ENCODE peak calls at places on chromosomes 4 and X, in eight cellular contexts. Q is right cardiac atrium; O is pancreas; K is GM23248; U is CD8-positive, alpha-beta T cell; L is hepatocyte; V is sigmoid colon; H is uterus. Y is an unnamed sample. For H3K9me3, the result is how much of the 10 kb centered on the place peaks cover.

GRCh38 chr4:106344324-106344970 is 24.1 kb downstream of the GIMD1 start:
- DNase-seq in U (no peak), Q (no peak), L (no peak), O (no peak), K (peak), H (no peak), V (no peak), Y (peak)

GRCh38 chr4:169634975-169635374 is 14.6 kb downstream of the CLCN3 start:
- DNase-seq in H (no peak), V (no peak), U (no peak), K (no peak), L (peak), Q (no peak), O (no peak), Y (no peak)

GRCh38 chrX:10529344-10529743 is 91.0 kb downstream of the MID1 start:
- DNase-seq in V (no peak), O (no peak), Q (no peak), L (no peak), U (no peak), H (no peak), K (peak), Y (no peak)

GRCh38 chrX:148905376-148905775 is 405.0 kb downstream of the AFF2 start:
- DNase-seq in Q (no peak), K (no peak), L (no peak), V (no peak), O (no peak), U (no peak), H (no peak), Y (no peak)

GRCh38 chrX:21745756-21746155 is 12.2 kb downstream of the SMPX start:
- DNase-seq in H (no peak), L (peak), U (no peak), O (no peak), K (peak), V (no peak), Q (no peak), Y (peak)

GRCh38 chr4:152628128-152628527 is 51.7 kb downstream of the TMEM154 start:
- DNase-seq in H (no peak), K (peak), V (no peak), O (no peak), L (no peak), Q (peak), U (no peak), Y (no peak)

GRCh38 chrX:101370888-101371504 is 15.0 kb downstream of the BTK start:
- DNase-seq in Q (no peak), H (no peak), K (no peak), O (no peak), V (no peak), U (no peak), L (no peak), Y (no peak)

GRCh38 chr4:53916431-53916889 is 147.9 kb downstream of the CHIC2 start:
- DNase-seq in V (no peak), Q (no peak), L (no peak), O (no peak), K (peak), H (no peak), U (no peak), Y (no peak)

GRCh38 chrX:49932786-49933185 is 10.4 kb downstream of the CLCN5 start:
- DNase-seq in V (no peak), O (no peak), U (no peak), H (no peak), Q (no peak), L (no peak), K (no peak), Y (no peak)

GRCh38 chr4:110596431-110596830 is 26.4 kb downstream of the PITX2 start:
- DNase-seq in Q (no peak), O (no peak), L (no peak), H (no peak), K (no peak), U (no peak), V (no peak), Y (no peak)
- H3K9me3 ChIP-seq in Q (under half), O (under half), L (under half), H (under half), K (under half), U (under half), V (under half), Y (under half)

DNA sequence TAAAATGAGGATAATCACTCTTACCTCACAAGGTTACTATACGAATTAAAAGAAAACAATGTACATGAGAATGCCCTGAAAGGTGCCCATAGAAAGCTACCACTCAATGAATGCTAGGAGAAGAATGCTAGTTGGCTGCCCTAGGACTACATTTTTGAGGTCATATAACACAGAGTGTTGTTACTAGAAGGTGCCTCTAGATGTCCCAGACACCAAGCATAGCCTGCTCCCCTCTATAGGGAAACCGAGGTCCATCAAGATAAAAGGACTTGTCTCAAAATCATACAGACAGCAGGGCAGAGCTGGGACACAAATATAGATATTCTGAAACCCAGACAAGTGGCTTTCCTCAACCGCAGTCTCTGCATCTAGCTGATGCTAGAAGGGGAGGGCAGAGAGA is 147.0 kb upstream of the ARHGEF9 start:
- DNase-seq in Q (no peak), L (no peak), K (peak), V (no peak), O (no peak), U (no peak), H (no peak), Y (no peak)
- H3K9me3 ChIP-seq in Q (under half), L (under half), K (under half), V (under half), O (under half), U (under half), H (under half), Y (under half)

DNA sequence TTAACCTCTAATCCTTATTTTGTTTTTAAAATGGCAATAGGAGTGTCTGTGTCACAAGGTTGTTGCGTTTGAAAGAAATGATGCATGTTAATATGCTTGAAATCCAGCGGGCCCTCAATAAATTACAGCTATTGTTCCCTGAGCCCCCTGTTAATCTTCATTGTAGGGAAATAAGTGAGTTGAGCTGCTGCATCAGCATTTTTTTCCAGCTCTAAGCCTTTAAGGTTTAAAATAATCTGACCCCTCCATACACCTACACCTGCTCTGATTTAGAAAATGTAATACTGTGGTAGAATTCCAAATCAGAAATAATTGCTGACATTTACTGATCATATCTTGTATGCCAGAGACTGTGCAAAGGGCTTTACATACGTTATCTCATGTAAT is 2.6 kb upstream of the MSMO1 start:
- DNase-seq in O (no peak), L (no peak), U (no peak), H (no peak), V (no peak), K (no peak), Q (no peak), Y (no peak)
- H3K9me3 ChIP-seq in O (under half), L (under half), U (under half), H (under half), V (under half), K (under half), Q (under half), Y (under half)

GRCh38 chr4:128876194-128876593 is 66.7 kb downstream of the JADE1 start:
- DNase-seq in V (no peak), O (no peak), U (no peak), L (no peak), Q (no peak), H (no peak), K (no peak), Y (no peak)
- H3K9me3 ChIP-seq in V (under half), O (under half), U (under half), L (under half), Q (under half), H (under half), K (under half), Y (under half)

GRCh38 chr4:26943391-26943790 is 82.8 kb downstream of the STIM2 start:
- DNase-seq in V (no peak), K (no peak), H (no peak), Q (no peak), L (no peak), U (no peak), O (no peak), Y (no peak)
- H3K9me3 ChIP-seq in V (under half), K (under half), H (under half), Q (under half), L (under half), U (under half), O (under half), Y (under half)

GRCh38 chr4:1251773-1252066 is 2.8 kb upstream of the CTBP1 start:
- DNase-seq in L (no peak), U (no peak), O (no peak), H (no peak), K (no peak), Q (no peak), V (no peak), Y (no peak)
- H3K9me3 ChIP-seq in L (under half), U (under half), O (under half), H (under half), K (under half), Q (under half), V (under half), Y (under half)

DNA sequence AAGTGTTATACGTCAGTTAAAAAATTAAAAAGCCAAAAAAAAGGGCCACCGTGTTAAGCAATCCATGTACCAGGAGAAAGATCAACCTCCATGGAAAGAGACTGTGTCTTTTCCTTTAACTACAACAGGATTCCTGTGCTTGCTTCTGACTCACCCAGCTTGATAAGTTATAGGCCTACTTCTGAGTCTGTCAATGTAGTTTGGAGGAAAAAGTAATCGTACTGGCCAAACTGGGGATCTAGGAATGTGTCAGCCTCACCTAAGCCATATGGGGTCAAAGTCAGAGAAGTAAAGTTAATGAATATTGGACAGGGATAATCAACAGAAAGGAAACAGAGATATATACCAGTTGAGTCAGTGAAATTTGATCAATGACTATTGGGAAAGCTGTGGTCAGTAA is 470.8 kb upstream of the SLIT2 start:
- DNase-seq in U (no peak), K (no peak), L (no peak), O (no peak), V (no peak), H (no peak), Q (no peak), Y (no peak)
- H3K9me3 ChIP-seq in U (under half), K (under half), L (under half), O (under half), V (under half), H (under half), Q (under half), Y (under half)